ENCODE peak calls at places on chromosomes 2 and 18, in four cellular contexts. S, P, Z and K are unnamed samples.

GRCh38 chr2:170928036-170928823 is 823 bp upstream of the GORASP2 start:
- DNase-seq in S (no peak), P (no peak), Z (no peak), K (no peak)

GRCh38 chr2:173288561-173288960 is 66.1 kb upstream of the CDCA7 start:
- DNase-seq in S (peak; percentile 36), P (peak; percentile 30), Z (peak; percentile 39), K (no peak)

GRCh38 chr2:199455533-199456382 is 2.0 kb downstream of the SATB2 start:
- DNase-seq in S (peak; percentile 19), P (peak; percentile 87), Z (no peak), K (no peak)

GRCh38 chr2:147572622-147573021 is 272.2 kb upstream of the ACVR2A start:
- DNase-seq in S (no peak), P (no peak), Z (no peak), K (no peak)

GRCh38 chr2:42569116-42569711 is 782 bp downstream of the MTA3 start:
- DNase-seq in S (peak; percentile 25), P (no peak), Z (peak; percentile 8), K (peak; percentile 25)

GRCh38 chr2:204280239-204280638 is 265.0 kb upstream of the PARD3B start:
- DNase-seq in S (no peak), P (no peak), Z (no peak), K (no peak)

GRCh38 chr18:76518543-76519155 is 23.6 kb upstream of the ZNF516 start:
- DNase-seq in S (no peak), P (no peak), Z (no peak), K (no peak)

GRCh38 chr2:234320098-234320497 is 176.8 kb downstream of the ARL4C start:
- DNase-seq in S (no peak), P (no peak), Z (no peak), K (no peak)

GRCh38 chr2:2762898-2763287 is 431.8 kb upstream of the MYT1L start:
- DNase-seq in S (no peak), P (no peak), Z (no peak), K (no peak)

GRCh38 chr2:37365669-37366068 is 21.2 kb downstream of the QPCT start:
- DNase-seq in S (no peak), P (peak; percentile 82), Z (no peak), K (peak; percentile 35)

GRCh38 chr2:69221960-69222751 is 164.9 kb downstream of the GFPT1 start:
- DNase-seq in S (no peak), P (no peak), Z (peak; percentile 54), K (no peak)

GRCh38 chr18:61882296-61883004 is 10.4 kb downstream of the RNF152 start:
- DNase-seq in S (no peak), P (no peak), Z (peak; percentile 90), K (no peak)

GRCh38 chr18:63074987-63075404 is 244.6 kb downstream of the BCL2 start:
- DNase-seq in S (peak; percentile 77), P (no peak), Z (no peak), K (peak; percentile 30)

GRCh38 chr2:160910681-160911080 is 249.5 kb upstream of the TANK start:
- DNase-seq in S (no peak), P (no peak), Z (peak; percentile 73), K (no peak)

GRCh38 chr18:12867724-12868123 is 16.3 kb downstream of the PTPN2 start:
- DNase-seq in S (no peak), P (no peak), Z (no peak), K (no peak)

GRCh38 chr2:30710016-30710415 is 97.2 kb downstream of the CAPN13 start:
- DNase-seq in S (no peak), P (no peak), Z (no peak), K (no peak)

GRCh38 chr2:138023298-138023697 is 59.0 kb downstream of the HNMT start:
- DNase-seq in S (no peak), P (no peak), Z (no peak), K (no peak)

GRCh38 chr18:73594749-73595148 is 552.9 kb downstream of the FBXO15 start:
- DNase-seq in S (no peak), P (no peak), Z (no peak), K (no peak)

GRCh38 chr2:238643400-238643907 is 204.4 kb upstream of the TWIST2 start:
- DNase-seq in S (no peak), P (no peak), Z (no peak), K (no peak)

GRCh38 chr2:134883552-134884293 is 34.9 kb upstream of the CCNT2 start:
- DNase-seq in S (no peak), P (no peak), Z (no peak), K (no peak)

GRCh38 chr18:39773656-39774055 is 2181.4 kb upstream of the PIK3C3 start:
- DNase-seq in S (no peak), P (no peak), Z (no peak), K (no peak)

GRCh38 chr2:173741715-173742114 is 223.5 kb downstream of the SP3 start:
- DNase-seq in S (no peak), P (peak; percentile 84), Z (no peak), K (no peak)

GRCh38 chr18:39870586-39870985 is 2084.4 kb upstream of the PIK3C3 start:
- DNase-seq in S (no peak), P (no peak), Z (no peak), K (no peak)

GRCh38 chr2:168790226-168790902 is 12.1 kb upstream of the NOSTRIN start:
- DNase-seq in S (no peak), P (no peak), Z (no peak), K (no peak)

GRCh38 chr2:156935611-156936010 is 321.9 kb upstream of the GALNT5 start:
- DNase-seq in S (no peak), P (peak; percentile 81), Z (no peak), K (no peak)

GRCh38 chr2:54331095-54331835 is 75.2 kb upstream of the TSPYL6 start:
- DNase-seq in S (no peak), P (no peak), Z (no peak), K (no peak)

GRCh38 chr2:25276569-25277465 is 64.9 kb downstream of the DNMT3A start:
- DNase-seq in S (peak; percentile 86), P (no peak), Z (no peak), K (peak; percentile 75)

GRCh38 chr2:98701230-98701629 is 29.7 kb downstream of the MGAT4A start:
- DNase-seq in S (no peak), P (no peak), Z (no peak), K (no peak)

GRCh38 chr2:105428387-105429018 is 29.7 kb upstream of the FHL2 start:
- DNase-seq in S (no peak), P (no peak), Z (no peak), K (no peak)

GRCh38 chr2:120535081-120535480 is 189.1 kb downstream of the INHBB start:
- DNase-seq in S (no peak), P (no peak), Z (no peak), K (no peak)

GRCh38 chr18:3554811-3555427 is 104.9 kb downstream of the TGIF1 start:
- DNase-seq in S (no peak), P (no peak), Z (no peak), K (no peak)

GRCh38 chr2:234308814-234309195 is 188.1 kb downstream of the ARL4C start:
- DNase-seq in S (peak; percentile 79), P (peak; percentile 97), Z (no peak), K (peak; percentile 44)

GRCh38 chr2:127810156-127810636 is 775 bp downstream of the WDR33 start:
- DNase-seq in S (no peak), P (no peak), Z (no peak), K (no peak)

GRCh38 chr2:128686881-128687550 is 368.3 kb upstream of the HS6ST1 start:
- DNase-seq in S (no peak), P (no peak), Z (no peak), K (no peak)

GRCh38 chr2:151973901-151974199 is 125.0 kb downstream of the CACNB4 start:
- DNase-seq in S (no peak), P (no peak), Z (no peak), K (no peak)

GRCh38 chr2:197286805-197287595 is 23.6 kb downstream of the ANKRD44 start:
- DNase-seq in S (peak; percentile 55), P (peak; percentile 66), Z (peak; percentile 92), K (peak; percentile 76)

GRCh38 chr18:79479114-79479760 is 83.5 kb downstream of the NFATC1 start:
- DNase-seq in S (no peak), P (no peak), Z (no peak), K (no peak)

GRCh38 chr2:120468136-120468535 is 122.2 kb downstream of the INHBB start:
- DNase-seq in S (no peak), P (no peak), Z (no peak), K (no peak)